ENCODE peak calls at places on chromosome 19, in eight cellular contexts. W is stimulated activated naive B cell treated with anti-CD40 and anti-IgM and Interleukin-4, amounts not matched to agents 10 μg/mL and 1 μg/mL and 100 μg/mL, for 72 hours; V is NAMALWA; M is kidney epithelial cell; H is fibroblast of pulmonary artery; D is colonic mucosa; I is choroid plexus epithelial cell; O is RWPE1. F is an unnamed sample.

GRCh38 chr19:407501-408440 is 1.2 kb downstream of the C2CD4C start:
- DNase-seq in W (no peak), V (no peak), M (no peak), H (no peak), D (no peak), I (no peak), O (no peak), F (no peak)

GRCh38 chr19:46133101-46133627 is 8.7 kb upstream of the IGFL3 start:
- DNase-seq in W (no peak), V (no peak), M (peak; percentile 97), H (peak; percentile 98), D (peak; percentile 29), I (peak; percentile 92), O (peak; percentile 47), F (peak; percentile 90)

GRCh38 chr19:17246681-17247425 is 1.1 kb upstream of the NR2F6 start:
- DNase-seq in W (no peak), V (no peak), M (no peak), H (no peak), D (peak; percentile 81), I (peak; percentile 70), O (no peak), F (peak; percentile 33)

GRCh38 chr19:51712461-51713081 is 11.2 kb downstream of the HAS1 start:
- DNase-seq in W (no peak), V (peak; percentile 45), M (no peak), H (peak; percentile 67), D (no peak), I (peak; percentile 81), O (peak; percentile 75), F (peak; percentile 72)

GRCh38 chr19:35513231-35513974 is at the start of gene DMKN:
- DNase-seq in W (no peak), V (no peak), M (no peak), H (peak; percentile 66), D (no peak), I (peak; percentile 65), O (peak; percentile 66), F (peak; percentile 75)

GRCh38 chr19:55516878-55517620 is 19.9 kb downstream of the SBK2 start:
- DNase-seq in W (peak; percentile 90), V (peak; percentile 93), M (no peak), H (peak; percentile 95), D (peak; percentile 96), I (peak; percentile 96), O (peak; percentile 100), F (peak; percentile 84)

GRCh38 chr19:17328517-17329060 is 6.1 kb downstream of the ANO8 start:
- DNase-seq in W (no peak), V (no peak), M (no peak), H (no peak), D (no peak), I (no peak), O (no peak), F (no peak)

GRCh38 chr19:38417544-38418506 is 8.2 kb downstream of the RASGRP4 start:
- DNase-seq in W (peak; percentile 58), V (no peak), M (no peak), H (no peak), D (peak; percentile 70), I (no peak), O (peak; percentile 54), F (no peak)

GRCh38 chr19:44608391-44608821 is 5.0 kb upstream of the IGSF23 start:
- DNase-seq in W (no peak), V (no peak), M (no peak), H (peak; percentile 55), D (peak; percentile 57), I (peak; percentile 43), O (no peak), F (no peak)

GRCh38 chr19:17357724-17358123 is 19.4 kb downstream of the PLVAP start:
- DNase-seq in W (no peak), V (no peak), M (no peak), H (no peak), D (no peak), I (no peak), O (no peak), F (no peak)

GRCh38 chr19:33796164-33797100 is at the start of gene KCTD15:
- DNase-seq in W (no peak), V (peak; percentile 66), M (no peak), H (peak; percentile 58), D (peak; percentile 67), I (peak; percentile 60), O (no peak), F (peak; percentile 56)

GRCh38 chr19:55173717-55174409 is 6.2 kb downstream of the SYT5 start:
- DNase-seq in W (peak; percentile 29), V (peak; percentile 80), M (no peak), H (peak; percentile 78), D (peak; percentile 70), I (peak; percentile 59), O (peak; percentile 89), F (peak; percentile 49)

F was measured in amniotic epithelial cell.